ENCODE peak calls at places on chromosomes 12 and 14, in nine cellular contexts. V is foreskin fibroblast, T is body of pancreas, E is colonic mucosa, Z is HFF-Myc, P is PC-3, K is NB4, G is fibroblast of lung, D is choroid plexus epithelial cell. N is an unnamed sample.

GRCh38 chr14:50897658-50898175 is 25.9 kb downstream of the ABHD12B start:
- DNase-seq in V (no peak), T (no peak), E (no peak), Z (no peak), P (no peak), K (no peak), G (no peak), D (no peak), N (no peak)

GRCh38 chr12:53219956-53220856 is 11.8 kb downstream of the RARG start:
- DNase-seq in V (peak), T (peak), E (peak), Z (no peak), P (peak), K (peak), G (peak), D (peak), N (peak)

GRCh38 chr12:71665109-71665476 is 992 bp downstream of the THAP2 start:
- DNase-seq in V (no peak), T (peak), E (no peak), Z (no peak), P (peak), K (no peak), G (no peak), D (no peak), N (no peak)

GRCh38 chr14:69848903-69849391 is 30.3 kb upstream of the SMOC1 start:
- DNase-seq in V (no peak), T (peak), E (no peak), Z (no peak), P (no peak), K (no peak), G (no peak), D (no peak), N (no peak)

GRCh38 chr14:92471919-92472318 is 41.7 kb upstream of the RIN3 start:
- DNase-seq in V (peak), T (no peak), E (peak), Z (peak), P (peak), K (no peak), G (peak), D (peak), N (peak)

GRCh38 chr12:45268672-45269406 is 52.9 kb downstream of the ANO6 start:
- DNase-seq in V (peak), T (peak), E (peak), Z (peak), P (peak), K (peak), G (peak), D (peak), N (peak)

GRCh38 chr14:56117765-56118610 is at the start of gene PELI2:
- DNase-seq in V (peak), T (peak), E (peak), Z (no peak), P (peak), K (peak), G (peak), D (peak), N (peak)

GRCh38 chr12:79618848-79619404 is 71.8 kb downstream of the PAWR start:
- DNase-seq in V (peak), T (no peak), E (no peak), Z (no peak), P (peak), K (no peak), G (peak), D (peak), N (peak)

GRCh38 chr14:73180385-73180805 is 44.1 kb downstream of the PSEN1 start:
- DNase-seq in V (peak), T (peak), E (no peak), Z (no peak), P (peak), K (peak), G (peak), D (peak), N (peak)

GRCh38 chr14:70934084-70934483 is 26.8 kb downstream of the PCNX1 start:
- DNase-seq in V (peak), T (no peak), E (no peak), Z (no peak), P (no peak), K (no peak), G (peak), D (no peak), N (peak)

GRCh38 chr12:88227871-88228270 is 85.8 kb downstream of the TMTC3 start:
- DNase-seq in V (no peak), T (no peak), E (no peak), Z (no peak), P (no peak), K (no peak), G (no peak), D (no peak), N (no peak)

GRCh38 chr14:82510007-82510406 is 976.4 kb upstream of the SEL1L start:
- DNase-seq in V (no peak), T (no peak), E (no peak), Z (no peak), P (no peak), K (no peak), G (no peak), D (no peak), N (no peak)

GRCh38 chr12:76883151-76883550 is 4.3 kb upstream of the CSRP2 start:
- DNase-seq in V (peak), T (no peak), E (no peak), Z (no peak), P (no peak), K (no peak), G (peak), D (peak), N (peak)

GRCh38 chr14:46053221-46053620 is 598.4 kb downstream of the RPL10L start:
- DNase-seq in V (peak), T (no peak), E (no peak), Z (no peak), P (peak), K (no peak), G (peak), D (peak), N (peak)

GRCh38 chr12:3119192-3119744 is 42.1 kb downstream of the TSPAN9 start:
- DNase-seq in V (no peak), T (no peak), E (no peak), Z (no peak), P (no peak), K (no peak), G (no peak), D (peak), N (no peak)

GRCh38 chr12:90899456-90900182 is 55.4 kb downstream of the CCER1 start:
- DNase-seq in V (peak), T (no peak), E (no peak), Z (no peak), P (peak), K (no peak), G (peak), D (peak), N (peak)

GRCh38 chr14:26963696-26964095 is 365.9 kb upstream of the NOVA1 start:
- DNase-seq in V (no peak), T (peak), E (no peak), Z (no peak), P (peak), K (no peak), G (peak), D (no peak), N (no peak)

GRCh38 chr14:89420502-89420901 is 3.5 kb upstream of the FOXN3 start:
- DNase-seq in V (no peak), T (no peak), E (peak), Z (no peak), P (peak), K (no peak), G (no peak), D (no peak), N (no peak)

GRCh38 chr14:89424241-89424640 is 7.2 kb upstream of the FOXN3 start:
- DNase-seq in V (no peak), T (no peak), E (no peak), Z (no peak), P (no peak), K (no peak), G (no peak), D (no peak), N (no peak)

GRCh38 chr14:89422181-89422951 is 5.3 kb upstream of the FOXN3 start:
- DNase-seq in V (no peak), T (no peak), E (peak), Z (no peak), P (peak), K (no peak), G (peak), D (no peak), N (peak)

GRCh38 chr14:89419973-89420482 is 3.0 kb upstream of the FOXN3 start:
- DNase-seq in V (no peak), T (no peak), E (no peak), Z (no peak), P (no peak), K (no peak), G (no peak), D (no peak), N (no peak)

DNA sequence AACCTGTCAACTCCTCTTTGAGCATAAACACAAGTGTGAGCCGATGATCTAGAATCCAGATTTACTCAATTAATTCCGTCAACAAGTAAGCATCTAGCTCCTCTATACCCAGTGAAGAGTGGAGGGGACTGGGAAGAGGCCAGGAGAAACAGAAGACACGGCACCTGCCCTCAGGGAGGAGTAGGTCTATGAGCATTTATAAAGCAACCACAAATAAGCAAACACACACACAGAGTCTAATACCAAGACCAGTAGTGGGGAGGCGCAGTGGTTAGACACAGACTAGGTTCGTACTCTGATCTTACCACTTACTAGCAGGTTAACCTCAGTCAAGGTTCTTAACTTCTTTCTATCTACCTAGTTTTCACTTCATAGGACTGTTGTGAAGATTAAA is 5.9 kb upstream of the FOXN3 start:
- DNase-seq in V (no peak), T (no peak), E (no peak), Z (no peak), P (no peak), K (no peak), G (no peak), D (no peak), N (no peak)
- H3K4me3 ChIP-seq in V (no peak), T (no peak), E (no peak), Z (no peak), P (no peak), K (no peak), G (no peak), D (no peak), N (no peak)

GRCh38 chr14:33678012-33678411 is 272.9 kb downstream of the EGLN3 start:
- DNase-seq in V (no peak), T (no peak), E (no peak), Z (no peak), P (no peak), K (no peak), G (no peak), D (no peak), N (no peak)

GRCh38 chr14:33674716-33675115 is 276.2 kb downstream of the EGLN3 start:
- DNase-seq in V (no peak), T (no peak), E (no peak), Z (no peak), P (no peak), K (no peak), G (no peak), D (no peak), N (no peak)

GRCh38 chr14:33675415-33676130 is 275.3 kb downstream of the EGLN3 start:
- DNase-seq in V (no peak), T (no peak), E (no peak), Z (no peak), P (peak), K (no peak), G (no peak), D (peak), N (no peak)

GRCh38 chr14:33679025-33679424 is 271.8 kb downstream of the EGLN3 start:
- DNase-seq in V (no peak), T (no peak), E (no peak), Z (no peak), P (no peak), K (no peak), G (no peak), D (no peak), N (no peak)

DNA sequence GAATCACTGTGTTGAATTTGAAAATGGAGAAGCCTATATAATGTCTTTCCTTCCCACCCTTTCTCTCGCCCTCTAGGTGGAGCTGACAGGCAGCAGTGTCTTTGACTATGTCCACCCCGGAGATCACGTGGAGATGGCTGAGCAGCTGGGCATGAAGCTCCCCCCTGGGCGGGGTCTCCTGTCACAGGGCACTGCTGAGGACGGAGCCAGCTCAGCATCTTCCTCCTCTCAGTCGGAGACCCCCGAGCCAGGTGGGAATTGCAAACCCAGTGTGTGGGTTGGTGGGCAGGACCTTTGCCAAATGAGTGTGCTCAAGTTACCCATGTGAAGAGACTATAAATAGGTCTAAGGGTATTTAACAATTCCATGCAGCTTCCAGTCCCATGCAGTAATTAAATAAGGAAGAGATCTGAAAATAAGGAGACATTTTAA is 274.7 kb downstream of the EGLN3 start:
- DNase-seq in V (no peak), T (peak), E (peak), Z (no peak), P (peak), K (peak), G (peak), D (peak), N (peak)
- TF ChIP-seq CTCF in V (peak), T (no peak), E (no peak), Z (peak), P (peak), K (peak), G (peak), D (peak), N (peak)

GRCh38 chr14:19917243-19917642 is 3.2 kb upstream of the OR4K5 start:
- DNase-seq in V (no peak), T (no peak), E (no peak), Z (no peak), P (no peak), K (no peak), G (no peak), D (no peak), N (no peak)

GRCh38 chr14:19917955-19918518 is 2.4 kb upstream of the OR4K5 start:
- DNase-seq in V (no peak), T (no peak), E (no peak), Z (no peak), P (no peak), K (no peak), G (no peak), D (no peak), N (no peak)

GRCh38 chr14:19918553-19919264 is 1.7 kb upstream of the OR4K5 start:
- DNase-seq in V (no peak), T (no peak), E (no peak), Z (no peak), P (peak), K (no peak), G (no peak), D (no peak), N (no peak)

GRCh38 chr14:19920021-19920657 is at the start of gene OR4K5:
- DNase-seq in V (no peak), T (no peak), E (no peak), Z (no peak), P (no peak), K (no peak), G (no peak), D (no peak), N (no peak)
- H3K4me3 ChIP-seq in V (no peak), T (no peak), E (no peak), Z (no peak), P (no peak), K (no peak), G (no peak), D (no peak), N (no peak)

GRCh38 chr12:30754750-30755394 is at the start of gene CAPRIN2:
- DNase-seq in V (peak), T (peak), E (peak), Z (peak), P (peak), K (peak), G (peak), D (peak), N (peak)

GRCh38 chr12:30752255-30752654 is 2.5 kb downstream of the CAPRIN2 start:
- DNase-seq in V (no peak), T (no peak), E (no peak), Z (no peak), P (no peak), K (no peak), G (no peak), D (no peak), N (no peak)

GRCh38 chr12:30754383-30754749 is 385 bp downstream of the CAPRIN2 start:
- DNase-seq in V (no peak), T (no peak), E (no peak), Z (no peak), P (no peak), K (no peak), G (no peak), D (no peak), N (no peak)

GRCh38 chr12:30753761-30754382 is 879 bp downstream of the CAPRIN2 start:
- DNase-seq in V (no peak), T (no peak), E (no peak), Z (no peak), P (peak), K (no peak), G (peak), D (peak), N (peak)

GRCh38 chr12:30753233-30753632 is 1.5 kb downstream of the CAPRIN2 start:
- DNase-seq in V (peak), T (no peak), E (no peak), Z (no peak), P (peak), K (peak), G (peak), D (peak), N (peak)
- TF ChIP-seq CTCF in V (peak), T (no peak), E (no peak), Z (peak), P (peak), K (peak), G (peak), D (peak), N (peak)

GRCh38 chr14:63752449-63753169 is 24.7 kb upstream of the SGPP1 start:
- DNase-seq in V (peak), T (peak), E (peak), Z (no peak), P (peak), K (peak), G (peak), D (peak), N (peak)
- H3K4me3 ChIP-seq in V (no peak), T (no peak), E (no peak), Z (no peak), P (peak), K (no peak), G (no peak), D (no peak), N (no peak)

GRCh38 chr14:75277796-75278421 is 719 bp upstream of the FOS start:
- DNase-seq in V (no peak), T (no peak), E (no peak), Z (no peak), P (no peak), K (peak), G (peak), D (no peak), N (no peak)

GRCh38 chr14:75278422-75279152 is at the start of gene FOS:
- DNase-seq in V (peak), T (peak), E (peak), Z (peak), P (peak), K (peak), G (peak), D (peak), N (peak)

GRCh38 chr14:75275598-75275997 is 3.0 kb upstream of the FOS start:
- DNase-seq in V (no peak), T (no peak), E (no peak), Z (no peak), P (no peak), K (no peak), G (no peak), D (no peak), N (no peak)

GRCh38 chr14:75279153-75279738 is 618 bp downstream of the FOS start:
- DNase-seq in V (peak), T (peak), E (peak), Z (no peak), P (no peak), K (peak), G (peak), D (peak), N (no peak)

DNA sequence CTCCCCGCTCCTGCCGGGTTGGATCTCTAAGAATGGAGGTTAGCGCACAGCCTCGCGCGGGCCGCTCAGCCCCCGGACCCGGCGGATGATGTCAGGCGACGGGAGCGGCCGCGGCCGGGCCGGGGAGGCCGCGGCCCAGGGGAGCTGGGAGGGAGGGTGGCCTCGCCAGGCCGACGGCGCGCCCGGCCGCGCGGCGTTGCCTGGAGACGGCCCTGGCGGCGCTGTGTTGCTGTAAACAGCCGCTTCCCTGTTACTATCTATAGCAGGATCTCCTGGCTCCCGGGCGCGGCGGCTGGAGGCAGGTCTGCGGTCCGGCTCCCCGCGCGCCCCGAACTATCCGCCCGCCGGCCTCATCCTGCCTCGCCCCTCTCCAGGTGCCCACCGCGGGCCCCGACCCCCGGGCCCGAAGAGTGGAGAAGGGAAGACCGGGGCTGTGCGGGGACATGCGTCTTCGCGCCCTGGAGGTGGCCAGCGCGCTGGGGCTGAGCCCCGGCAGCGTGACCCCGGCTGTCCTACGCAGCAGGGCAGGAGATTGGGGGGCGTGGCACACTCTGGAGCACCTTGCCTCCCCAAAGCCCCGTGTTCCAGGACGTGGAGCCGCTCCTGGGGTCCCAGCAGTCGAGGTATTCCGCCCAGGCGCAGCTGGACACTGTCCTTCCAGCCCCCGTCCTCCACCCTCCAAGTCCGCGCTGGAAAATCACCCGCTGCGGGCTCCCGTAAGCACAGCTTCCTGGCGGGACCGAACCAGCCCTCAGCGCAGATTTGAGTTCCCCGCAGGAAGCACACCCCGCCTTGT is 1.4 kb upstream of the FOS start:
- DNase-seq in V (peak), T (peak), E (peak), Z (no peak), P (peak), K (peak), G (peak), D (peak), N (peak)
- TF ChIP-seq CTCF in V (no peak), T (no peak), E (no peak), Z (no peak), P (no peak), K (no peak), G (no peak), D (no peak), N (no peak)

DNA sequence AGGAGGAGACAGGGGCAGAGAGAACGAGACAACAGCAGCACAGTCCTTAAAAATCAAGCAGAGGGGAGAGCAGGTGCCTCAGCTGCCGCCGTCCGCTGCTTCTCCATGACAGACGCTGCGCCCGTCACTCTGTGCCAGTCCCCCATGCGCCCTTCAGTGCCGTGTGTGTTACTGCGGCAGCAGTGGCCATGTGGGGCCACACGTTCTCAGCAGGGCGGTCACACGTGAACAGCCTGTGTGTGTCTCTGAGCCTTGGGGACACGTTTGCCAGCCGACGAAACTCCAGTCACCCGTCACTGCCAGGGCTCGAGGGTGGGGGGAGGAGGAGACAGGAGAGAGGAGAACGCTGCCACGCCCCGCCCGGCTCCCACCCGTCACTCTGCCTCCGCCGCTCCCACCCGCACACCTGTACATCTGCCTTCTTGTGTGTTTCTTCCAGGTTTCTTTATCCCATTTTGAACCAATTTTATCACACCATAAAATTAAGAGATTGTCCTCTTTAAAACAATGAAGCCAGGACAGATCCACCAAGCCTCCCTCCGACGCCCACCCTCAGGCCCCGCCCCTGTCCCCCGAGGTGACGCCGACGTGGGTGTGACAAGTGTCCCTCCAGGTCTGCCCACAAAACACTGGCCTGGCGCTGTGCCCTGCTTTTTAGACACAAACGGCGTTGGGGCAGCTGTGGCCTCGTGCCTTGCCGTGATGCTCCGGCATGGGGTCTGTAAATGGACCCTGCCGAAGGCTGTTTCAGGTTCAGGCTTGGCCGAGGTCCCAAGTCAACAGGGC is 58.2 kb downstream of the GALNT9 start:
- DNase-seq in V (no peak), T (no peak), E (no peak), Z (no peak), P (no peak), K (no peak), G (no peak), D (no peak), N (no peak)
- H3K4me3 ChIP-seq in V (no peak), T (no peak), E (no peak), Z (no peak), P (no peak), K (no peak), G (no peak), D (no peak), N (no peak)